ENCODE peak calls at places on chromosome 13, in nine cellular contexts. D is foreskin melanocyte, B is OCI-LY7, C is RWPE1, W is activated T-cell treated with anti-CD3 and anti-CD28 coated beads for 4 hours, P is cardiac fibroblast, O is T1000, N is NCI-H1105 treated with DMSO at 0.1 percent for 48 hours, E is BE2C. A is an unnamed sample.
A peak's percentile ranks its signal among the peaks of the same experiment; 100 is the strongest.

GRCh38 chr13:30727491-30728350 is 7.6 kb upstream of the ALOX5AP start:
- DNase-seq in E (no peak), N (no peak), P (no peak), B (no peak), D (no peak), C (no peak), O (no peak), W (no peak), A (no peak)

GRCh38 chr13:45198041-45198440 is 2.8 kb downstream of the KCTD4 start:
- DNase-seq in W (no peak), N (no peak), B (no peak), O (no peak), C (no peak), E (no peak), D (no peak), P (no peak), A (no peak)

GRCh38 chr13:105502193-105502592 is 1033.3 kb downstream of the EFNB2 start:
- DNase-seq in E (no peak), P (no peak), N (no peak), O (no peak), B (no peak), W (no peak), C (no peak), D (no peak), A (no peak)

GRCh38 chr13:73166204-73166603 is 107.4 kb downstream of the KLF5 start:
- DNase-seq in O (no peak), W (no peak), E (no peak), P (no peak), N (no peak), B (no peak), C (no peak), D (no peak), A (no peak)

GRCh38 chr13:99907038-99907437 is 64.5 kb downstream of the ZIC5 start:
- DNase-seq in E (no peak), P (no peak), C (no peak), D (no peak), B (no peak), N (no peak), W (no peak), O (no peak), A (no peak)

GRCh38 chr13:63124863-63125262 is 1709.2 kb upstream of the PCDH20 start:
- DNase-seq in N (peak; percentile 64), B (peak; percentile 14), E (no peak), C (no peak), O (no peak), W (no peak), P (peak; percentile 52), D (peak; percentile 21), A (peak; percentile 48)

GRCh38 chr13:111143875-111144540 is 28.9 kb downstream of the ARHGEF7 start:
- DNase-seq in C (no peak), D (peak; percentile 56), W (no peak), B (no peak), N (no peak), P (peak; percentile 17), O (no peak), E (no peak), A (no peak)

GRCh38 chr13:81929988-81930387 is 1589.1 kb upstream of the SPRY2 start:
- DNase-seq in W (no peak), O (no peak), E (no peak), C (peak; percentile 0), P (peak; percentile 5), D (no peak), N (peak; percentile 18), B (no peak), A (no peak)

GRCh38 chr13:70736622-70737317 is 628.5 kb upstream of the KLHL1 start:
- DNase-seq in D (no peak), C (no peak), N (no peak), W (no peak), P (no peak), O (no peak), B (no peak), E (no peak), A (no peak)

GRCh38 chr13:48414501-48414900 is 1.6 kb upstream of the LPAR6 start:
- DNase-seq in D (no peak), C (no peak), B (no peak), P (no peak), N (no peak), E (no peak), W (no peak), O (no peak), A (no peak)